ENCODE peak calls at places on chromosomes 6 and 20, in six cellular contexts. O, V, A, H, N and J are unnamed samples.

GRCh38 chr6:83824831-83825230 is 28.3 kb upstream of the RIPPLY2 start:
- DNase-seq in O (no peak), V (no peak), A (no peak), H (no peak), N (no peak), J (no peak)

GRCh38 chr6:16850332-16851022 is 89.2 kb upstream of the ATXN1 start:
- DNase-seq in O (no peak), V (no peak), A (no peak), H (no peak), N (no peak), J (no peak)

GRCh38 chr20:57772349-57772964 is 62.6 kb upstream of the PMEPA1 start:
- DNase-seq in O (peak), V (no peak), A (peak), H (peak), N (peak), J (peak)

GRCh38 chr6:139742671-139743070 is 368.2 kb upstream of the CITED2 start:
- DNase-seq in O (no peak), V (no peak), A (no peak), H (no peak), N (no peak), J (no peak)

GRCh38 chr20:32207211-32207625 is 325 bp downstream of the PLAGL2 start:
- DNase-seq in O (no peak), V (no peak), A (no peak), H (no peak), N (no peak), J (no peak)

GRCh38 chr6:136628996-136629395 is 78.8 kb upstream of the MAP7 start:
- DNase-seq in O (no peak), V (no peak), A (no peak), H (no peak), N (no peak), J (no peak)

GRCh38 chr6:104885518-104886043 is 25.9 kb upstream of the HACE1 start:
- DNase-seq in O (no peak), V (no peak), A (no peak), H (no peak), N (no peak), J (no peak)

GRCh38 chr20:17637985-17638640 is 43.9 kb downstream of the RRBP1 start:
- DNase-seq in O (no peak), V (no peak), A (no peak), H (no peak), N (no peak), J (no peak)

GRCh38 chr20:50054626-50055511 is 58.1 kb downstream of the UBE2V1 start:
- DNase-seq in O (no peak), V (no peak), A (no peak), H (peak), N (no peak), J (peak)

GRCh38 chr6:140082867-140083297 is 708.4 kb upstream of the CITED2 start:
- DNase-seq in O (no peak), V (no peak), A (peak), H (no peak), N (no peak), J (no peak)

GRCh38 chr20:32855387-32855786 is 3.3 kb upstream of the EFCAB8 start:
- DNase-seq in O (no peak), V (no peak), A (no peak), H (no peak), N (no peak), J (no peak)

GRCh38 chr6:6696867-6697531 is 108.5 kb downstream of the LY86 start:
- DNase-seq in O (no peak), V (no peak), A (peak), H (no peak), N (no peak), J (peak)

GRCh38 chr6:87623248-87623647 is 33.3 kb downstream of the ORC3 start:
- DNase-seq in O (no peak), V (no peak), A (peak), H (no peak), N (no peak), J (no peak)

GRCh38 chr6:24060982-24061754 is 64.8 kb upstream of the NRSN1 start:
- DNase-seq in O (no peak), V (no peak), A (no peak), H (no peak), N (no peak), J (no peak)

GRCh38 chr6:28988536-28989415 is 16.3 kb downstream of the ZNF311 start:
- DNase-seq in O (no peak), V (no peak), A (peak), H (no peak), N (peak), J (peak)

GRCh38 chr20:49447946-49448809 is 34.3 kb downstream of the KCNB1 start:
- DNase-seq in O (no peak), V (peak), A (no peak), H (peak), N (no peak), J (no peak)

GRCh38 chr20:24993337-24994185 is 1.0 kb upstream of the APMAP start:
- DNase-seq in O (no peak), V (no peak), A (peak), H (peak), N (no peak), J (no peak)

GRCh38 chr6:4169028-4169789 is 33.8 kb upstream of the ECI2 start:
- DNase-seq in O (no peak), V (no peak), A (peak), H (no peak), N (no peak), J (no peak)

GRCh38 chr6:42979523-42980177 is 669 bp upstream of the PEX6 start:
- DNase-seq in O (no peak), V (no peak), A (peak), H (no peak), N (no peak), J (no peak)

GRCh38 chr6:89977808-89978748 is 83.8 kb downstream of the GJA10 start:
- DNase-seq in O (no peak), V (no peak), A (peak), H (no peak), N (no peak), J (no peak)

GRCh38 chr6:7590918-7591302 is 912 bp downstream of the SNRNP48 start:
- DNase-seq in O (no peak), V (no peak), A (peak), H (no peak), N (no peak), J (peak)

GRCh38 chr6:142926494-142927273 is 18.3 kb downstream of the HIVEP2 start:
- DNase-seq in O (no peak), V (peak), A (peak), H (peak), N (peak), J (peak)

GRCh38 chr6:25024821-25025220 is 89.1 kb upstream of the RIPOR2 start:
- DNase-seq in O (no peak), V (no peak), A (no peak), H (no peak), N (no peak), J (no peak)

GRCh38 chr20:64160536-64161495 is 3.4 kb upstream of the MYT1 start:
- DNase-seq in O (no peak), V (no peak), A (no peak), H (no peak), N (no peak), J (peak)

DNA sequence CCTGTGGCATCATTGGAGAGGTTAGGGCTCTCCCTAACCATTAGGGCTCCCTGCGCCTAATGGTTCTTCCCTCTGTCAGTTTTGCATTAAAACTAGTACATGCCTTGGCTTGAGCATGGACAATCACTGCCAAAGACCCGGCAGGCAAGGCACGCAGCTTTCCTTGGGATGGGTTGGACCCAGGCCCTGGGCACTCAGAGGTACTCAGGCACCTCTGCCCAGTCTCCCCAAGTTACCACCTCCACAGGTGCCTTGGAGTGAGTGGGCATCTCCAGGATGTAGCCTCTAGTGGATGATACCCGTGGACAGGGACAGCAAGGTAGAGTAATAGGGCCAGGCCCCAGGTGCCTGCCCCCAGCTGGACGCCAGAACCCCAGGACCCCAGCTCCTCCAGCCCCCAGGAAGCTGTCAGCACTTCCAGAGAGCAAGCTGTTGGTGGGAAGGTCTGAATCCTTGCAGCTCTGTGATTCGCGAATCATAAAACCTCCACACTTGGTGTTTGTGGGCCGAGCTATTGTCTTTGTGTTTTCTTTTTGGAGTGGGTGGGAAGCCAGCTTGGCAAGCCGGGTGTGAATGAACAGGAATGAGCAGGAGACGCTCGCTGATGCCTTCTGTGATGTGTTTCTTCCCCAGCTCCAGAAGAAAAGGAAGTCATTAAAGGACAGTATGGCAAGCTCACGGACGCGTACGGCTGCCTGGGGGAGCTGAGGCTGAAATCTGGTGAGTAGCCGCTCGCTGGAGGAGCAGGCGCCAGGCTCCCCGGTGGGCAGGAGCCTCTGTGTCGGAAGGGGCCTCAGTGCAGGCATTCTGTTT is 35.1 kb downstream of the SYNJ2 start:
- DNase-seq in O (no peak), V (no peak), A (no peak), H (peak), N (no peak), J (no peak)
- H3K4me3 ChIP-seq in O (no peak), V (no peak), A (no peak), H (no peak), N (no peak), J (no peak)

GRCh38 chr6:35190306-35190705 is 23.4 kb upstream of the SCUBE3 start:
- DNase-seq in O (no peak), V (no peak), A (no peak), H (no peak), N (no peak), J (no peak)
- H3K4me3 ChIP-seq in O (no peak), V (no peak), A (no peak), H (no peak), N (no peak), J (no peak)

GRCh38 chr6:157239671-157240058 is 83.7 kb downstream of the TMEM242 start:
- DNase-seq in O (no peak), V (no peak), A (no peak), H (no peak), N (no peak), J (no peak)
- H3K4me3 ChIP-seq in O (no peak), V (no peak), A (no peak), H (peak), N (no peak), J (no peak)

GRCh38 chr6:160534050-160534696 is 129.9 kb downstream of the LPA start:
- DNase-seq in O (no peak), V (peak), A (peak), H (peak), N (peak), J (no peak)
- H3K4me3 ChIP-seq in O (peak), V (no peak), A (peak), H (no peak), N (peak), J (no peak)

GRCh38 chr6:41639556-41640371 is 1.5 kb downstream of the MDFI start:
- DNase-seq in O (no peak), V (no peak), A (no peak), H (no peak), N (no peak), J (no peak)

GRCh38 chr6:41640436-41640835 is 2.2 kb downstream of the MDFI start:
- DNase-seq in O (no peak), V (no peak), A (no peak), H (no peak), N (no peak), J (no peak)

GRCh38 chr6:41638002-41638800 is at the start of gene MDFI:
- DNase-seq in O (no peak), V (no peak), A (no peak), H (no peak), N (no peak), J (no peak)

GRCh38 chr6:41637179-41638001 is 878 bp upstream of the MDFI start:
- DNase-seq in O (no peak), V (no peak), A (no peak), H (no peak), N (no peak), J (peak)

GRCh38 chr6:41638801-41639555 is 710 bp downstream of the MDFI start:
- DNase-seq in O (no peak), V (no peak), A (peak), H (no peak), N (no peak), J (peak)
- H3K4me3 ChIP-seq in O (no peak), V (peak), A (peak), H (peak), N (no peak), J (peak)

GRCh38 chr6:46848684-46849360 is 55.6 kb downstream of the MEP1A start:
- DNase-seq in O (peak), V (peak), A (peak), H (peak), N (peak), J (peak)
- H3K4me3 ChIP-seq in O (peak), V (no peak), A (no peak), H (no peak), N (no peak), J (no peak)

DNA sequence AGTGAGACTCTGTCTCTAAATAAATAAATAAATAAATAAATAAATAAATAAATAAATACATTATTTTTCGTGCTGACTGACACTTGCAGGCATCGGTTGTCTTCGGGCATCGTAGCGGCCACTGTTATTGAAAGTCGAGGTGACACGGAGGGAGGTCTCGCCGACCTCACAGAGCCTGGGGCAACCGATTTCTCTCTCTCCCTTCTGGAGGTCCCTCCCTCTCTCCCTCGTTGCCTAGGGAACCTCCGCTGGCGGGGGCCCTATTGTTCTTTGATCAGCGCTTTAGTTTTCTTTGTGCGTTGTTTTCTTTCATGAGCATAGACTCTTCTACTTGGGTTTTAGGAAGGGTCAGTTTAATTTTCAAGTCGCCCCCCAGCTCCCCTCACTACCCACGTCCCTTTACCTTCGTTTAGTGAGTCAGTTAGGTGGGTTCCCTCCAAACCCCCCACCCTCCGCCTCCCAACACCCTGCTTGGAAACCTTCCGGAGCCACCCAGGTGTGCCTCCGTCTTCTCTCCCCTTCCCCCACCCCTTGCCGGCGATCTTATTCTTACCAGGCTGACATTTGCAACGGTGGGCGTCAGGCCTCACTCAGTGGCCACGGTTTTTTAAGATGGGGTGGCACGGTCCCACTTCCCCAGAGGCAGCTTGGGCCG is 345.3 kb upstream of the DEFB115 start:
- DNase-seq in O (no peak), V (no peak), A (peak), H (no peak), N (no peak), J (no peak)
- H3K4me3 ChIP-seq in O (peak), V (no peak), A (peak), H (no peak), N (no peak), J (no peak)

GRCh38 chr6:149990672-149991402 is 27.1 kb downstream of the ULBP1 start:
- DNase-seq in O (no peak), V (no peak), A (no peak), H (peak), N (peak), J (peak)
- H3K4me3 ChIP-seq in O (peak), V (no peak), A (peak), H (no peak), N (peak), J (peak)